ENCODE peak calls at places on chromosomes 3 and 15, in seven cellular contexts. F, X, N, K, U, O and Q are unnamed samples.

GRCh38 chr3:62570888-62571287 is 197.5 kb upstream of the FEZF2 start:
- DNase-seq in F (no peak), X (no peak), N (no peak), K (no peak), U (no peak), O (no peak), Q (no peak)

GRCh38 chr3:101803152-101803782 is 24.3 kb downstream of the NXPE3 start:
- DNase-seq in F (peak), X (peak), N (peak), K (peak), U (no peak), O (peak), Q (no peak)

GRCh38 chr3:46067401-46067800 is 40.1 kb upstream of the XCR1 start:
- DNase-seq in F (no peak), X (no peak), N (no peak), K (no peak), U (no peak), O (no peak), Q (no peak)

GRCh38 chr3:77324115-77324514 is 284.2 kb downstream of the ROBO2 start:
- DNase-seq in F (no peak), X (no peak), N (no peak), K (no peak), U (no peak), O (no peak), Q (no peak)

GRCh38 chr15:48796930-48797329 is 13.9 kb downstream of the CEP152 start:
- DNase-seq in F (peak), X (peak), N (no peak), K (no peak), U (no peak), O (no peak), Q (no peak)

GRCh38 chr15:90552162-90552928 is 22.6 kb downstream of the CRTC3 start:
- DNase-seq in F (peak), X (no peak), N (no peak), K (no peak), U (no peak), O (no peak), Q (no peak)

GRCh38 chr15:62989366-62990055 is 53.0 kb upstream of the TPM1 start:
- DNase-seq in F (peak), X (no peak), N (no peak), K (no peak), U (no peak), O (no peak), Q (no peak)

GRCh38 chr3:159825216-159825854 is 163.3 kb upstream of the IL12A start:
- DNase-seq in F (no peak), X (peak), N (no peak), K (no peak), U (no peak), O (no peak), Q (no peak)

GRCh38 chr3:50351318-50351687 is 641 bp downstream of the CYB561D2 start:
- DNase-seq in F (no peak), X (no peak), N (no peak), K (no peak), U (no peak), O (no peak), Q (no peak)
- TF ChIP-seq CTCF in F (no peak), X (no peak), N (no peak), K (no peak), U (no peak), O (no peak), Q (no peak)

GRCh38 chr3:30587876-30588275 is 18.5 kb upstream of the TGFBR2 start:
- DNase-seq in F (no peak), X (no peak), N (no peak), K (no peak), U (no peak), O (no peak), Q (no peak)
- TF ChIP-seq CTCF in F (no peak), X (no peak), N (no peak), K (no peak), U (no peak), O (no peak), Q (no peak)

GRCh38 chr3:98710008-98710672 is 53.0 kb upstream of the ST3GAL6 start:
- DNase-seq in F (no peak), X (no peak), N (no peak), K (no peak), U (no peak), O (no peak), Q (no peak)
- TF ChIP-seq CTCF in F (no peak), X (no peak), N (no peak), K (no peak), U (no peak), O (no peak), Q (no peak)

GRCh38 chr15:71800835-71801745 is 9.3 kb upstream of the NR2E3 start:
- DNase-seq in F (peak), X (peak), N (peak), K (peak), U (peak), O (peak), Q (no peak)
- TF ChIP-seq CTCF in F (peak), X (peak), N (peak), K (no peak), U (peak), O (peak), Q (peak)

DNA sequence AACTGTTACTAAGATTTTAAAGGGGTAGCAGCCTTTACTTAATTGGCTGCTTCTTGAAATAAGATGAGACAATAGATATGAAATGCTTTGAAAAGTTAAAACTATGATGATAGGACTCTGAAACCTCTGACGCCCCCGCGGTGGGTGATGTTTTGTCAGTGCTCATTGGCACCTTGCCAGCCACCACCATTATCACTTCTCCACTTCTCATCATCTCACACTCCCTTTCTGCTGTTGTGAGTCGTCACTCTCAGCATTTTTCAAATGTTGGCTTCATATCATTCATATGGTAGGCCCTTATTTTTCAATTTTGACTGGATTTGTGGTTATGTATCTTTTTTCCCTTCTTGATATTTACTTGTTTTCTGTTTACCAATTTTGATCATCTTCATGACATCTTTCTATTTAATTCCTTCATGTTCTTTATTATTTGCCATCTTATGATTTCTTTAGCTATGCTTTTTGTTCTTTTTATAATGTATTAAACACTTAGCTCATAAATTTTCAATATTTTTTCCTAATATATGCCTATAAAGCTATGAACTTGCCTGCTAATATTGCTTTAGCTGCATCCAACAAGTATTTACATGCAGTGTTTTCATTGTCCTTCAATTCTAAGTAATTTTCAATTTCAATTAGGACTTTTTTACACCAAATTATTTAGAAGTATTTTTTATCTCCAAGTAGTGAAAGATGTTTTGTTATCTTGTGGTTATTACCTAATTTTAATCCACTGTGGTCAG is 30.3 kb upstream of the SKOR1 start:
- DNase-seq in F (no peak), X (no peak), N (no peak), K (no peak), U (no peak), O (peak), Q (no peak)
- TF ChIP-seq CTCF in F (no peak), X (no peak), N (no peak), K (no peak), U (no peak), O (no peak), Q (no peak)

GRCh38 chr3:80213076-80213475 is 445.3 kb upstream of the ROBO1 start:
- DNase-seq in F (peak), X (no peak), N (no peak), K (no peak), U (no peak), O (no peak), Q (no peak)
- TF ChIP-seq CTCF in F (no peak), X (no peak), N (no peak), K (no peak), U (no peak), O (no peak), Q (no peak)

DNA sequence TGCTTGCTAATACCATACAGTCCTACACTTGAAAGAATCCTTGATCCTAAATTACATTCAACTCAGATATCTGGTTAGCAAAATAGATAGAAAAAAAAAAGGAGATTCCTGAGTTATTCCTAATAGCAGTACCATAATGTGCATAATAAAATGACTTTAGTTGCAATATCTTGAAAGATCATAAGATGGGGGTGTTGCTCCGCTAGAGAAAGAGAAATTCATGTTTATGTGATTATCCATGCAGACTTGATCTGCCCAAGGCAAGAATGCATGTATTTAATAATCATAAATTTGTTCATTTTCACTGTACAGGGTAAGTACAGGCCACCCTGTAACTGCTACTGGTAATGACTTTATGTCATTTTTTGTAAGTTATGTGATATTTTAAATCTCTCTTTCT is 84.7 kb downstream of the HCN4 start:
- DNase-seq in F (peak), X (peak), N (no peak), K (no peak), U (no peak), O (no peak), Q (no peak)
- TF ChIP-seq CTCF in F (peak), X (peak), N (peak), K (no peak), U (no peak), O (peak), Q (no peak)

GRCh38 chr15:31096563-31096962 is 5.0 kb downstream of the TRPM1 start:
- DNase-seq in F (no peak), X (no peak), N (no peak), K (no peak), U (no peak), O (no peak), Q (no peak)

GRCh38 chr15:31101262-31102048 is at the start of gene TRPM1:
- DNase-seq in F (no peak), X (no peak), N (no peak), K (no peak), U (no peak), O (no peak), Q (no peak)

GRCh38 chr15:31100738-31101137 is 787 bp downstream of the TRPM1 start:
- DNase-seq in F (no peak), X (no peak), N (no peak), K (no peak), U (no peak), O (no peak), Q (no peak)

GRCh38 chr15:31098491-31098917 is 3.0 kb downstream of the TRPM1 start:
- DNase-seq in F (no peak), X (no peak), N (no peak), K (no peak), U (no peak), O (no peak), Q (no peak)

DNA sequence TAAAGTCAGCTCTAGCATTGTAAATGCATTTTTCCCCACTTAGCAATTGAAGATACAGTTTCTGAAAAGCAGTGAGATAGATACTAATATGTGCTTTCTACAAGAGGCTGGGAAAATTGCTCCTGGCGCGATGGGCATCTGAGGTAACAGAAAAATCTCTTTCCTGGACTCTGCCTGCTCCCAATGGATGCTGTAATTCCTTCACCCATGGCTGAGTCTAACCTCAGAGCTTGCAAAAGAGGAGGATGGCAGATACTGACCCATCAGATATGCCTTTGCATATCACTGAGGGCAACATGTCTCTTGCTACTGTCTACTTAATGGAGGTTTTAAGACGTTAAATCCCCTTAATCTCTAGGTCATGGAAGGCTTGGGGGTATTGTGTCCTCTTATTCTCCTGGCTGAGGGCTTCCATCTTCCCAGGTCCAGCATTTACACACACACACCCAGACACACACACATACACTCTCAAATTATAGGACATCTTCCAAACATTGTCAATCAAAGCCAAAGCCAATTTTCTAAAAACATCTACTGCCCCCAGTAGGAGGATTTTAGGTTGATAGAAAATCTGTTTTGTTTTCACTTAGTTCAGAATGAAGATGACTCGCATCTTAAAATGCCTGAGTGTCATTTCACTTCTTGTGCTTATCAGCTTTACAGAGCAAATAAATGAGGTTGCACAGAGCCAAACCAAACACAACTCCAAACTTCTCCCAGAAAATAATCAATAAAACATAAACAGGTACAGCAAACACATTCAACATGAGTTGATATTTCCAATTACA is 2.4 kb downstream of the TRPM1 start:
- DNase-seq in F (no peak), X (no peak), N (no peak), K (no peak), U (no peak), O (no peak), Q (no peak)
- TF ChIP-seq CTCF in F (no peak), X (peak), N (no peak), K (no peak), U (no peak), O (no peak), Q (no peak)

GRCh38 chr3:39378092-39378491 is 5.1 kb upstream of the SLC25A38 start:
- DNase-seq in F (peak), X (peak), N (no peak), K (peak), U (peak), O (peak), Q (no peak)
- TF ChIP-seq CTCF in F (peak), X (peak), N (peak), K (no peak), U (peak), O (peak), Q (peak)